ENCODE peak calls at places on chromosomes 3 and 15, in six cellular contexts. G is heart left ventricle, V is IMR-90, S is thoracic aorta, C is hepatocyte, L is psoas muscle. K is an unnamed sample.

GRCh38 chr15:96343529-96344072 is 13.1 kb downstream of the NR2F2 start:
- DNase-seq in G (no peak), V (no peak), S (no peak), C (no peak), L (peak; percentile 50), K (no peak)

GRCh38 chr3:30643763-30644462 is 37.5 kb downstream of the TGFBR2 start:
- DNase-seq in G (no peak), V (no peak), S (no peak), C (no peak), L (no peak), K (peak; percentile 69)

GRCh38 chr15:40915106-40915661 is 14.0 kb upstream of the DLL4 start:
- DNase-seq in G (no peak), V (no peak), S (no peak), C (no peak), L (no peak), K (no peak)

GRCh38 chr3:45984331-45985312 is 11.0 kb downstream of the FYCO1 start:
- DNase-seq in G (no peak), V (peak; percentile 76), S (no peak), C (peak; percentile 60), L (peak; percentile 74), K (no peak)

GRCh38 chr15:76678766-76679165 is 226.4 kb downstream of the SCAPER start:
- DNase-seq in G (no peak), V (peak; percentile 60), S (no peak), C (no peak), L (no peak), K (no peak)

GRCh38 chr3:141000027-141000663 is 51.0 kb upstream of the SPSB4 start:
- DNase-seq in G (peak; percentile 77), V (peak; percentile 42), S (peak; percentile 13), C (peak; percentile 78), L (peak; percentile 75), K (peak; percentile 30)

GRCh38 chr3:77041156-77041696 is 1.3 kb downstream of the ROBO2 start:
- DNase-seq in G (no peak), V (no peak), S (no peak), C (peak; percentile 8), L (peak; percentile 13), K (no peak)

GRCh38 chr3:149828390-149828789 is 15.4 kb downstream of the RNF13 start:
- DNase-seq in G (no peak), V (no peak), S (no peak), C (no peak), L (no peak), K (no peak)

GRCh38 chr3:46665763-46666470 is 27.6 kb downstream of the ALS2CL start:
- DNase-seq in G (no peak), V (no peak), S (no peak), C (no peak), L (peak; percentile 44), K (no peak)

GRCh38 chr3:103127116-103127630 is 692.4 kb downstream of the ZPLD1 start:
- DNase-seq in G (no peak), V (no peak), S (no peak), C (no peak), L (no peak), K (no peak)

GRCh38 chr3:4337147-4337546 is 34.0 kb downstream of the SETMAR start:
- DNase-seq in G (no peak), V (no peak), S (no peak), C (no peak), L (no peak), K (no peak)

GRCh38 chr3:78926523-78926922 is 841.3 kb downstream of the ROBO1 start:
- DNase-seq in G (no peak), V (peak; percentile 21), S (no peak), C (no peak), L (no peak), K (no peak)

GRCh38 chr15:52329980-52330379 is 34.4 kb upstream of the MYO5C start:
- DNase-seq in G (no peak), V (no peak), S (no peak), C (no peak), L (no peak), K (no peak)

GRCh38 chr3:50671331-50671730 is 3.4 kb upstream of the DOCK3 start:
- DNase-seq in G (no peak), V (peak; percentile 74), S (no peak), C (peak; percentile 46), L (no peak), K (no peak)

GRCh38 chr3:195060217-195060481 is 210.8 kb downstream of the XXYLT1 start:
- DNase-seq in G (no peak), V (no peak), S (no peak), C (no peak), L (no peak), K (no peak)

GRCh38 chr3:192850501-192850981 is 67.1 kb downstream of the MB21D2 start:
- DNase-seq in G (no peak), V (peak; percentile 86), S (no peak), C (peak; percentile 83), L (no peak), K (no peak)

GRCh38 chr3:8712045-8712870 is 21.3 kb upstream of the CAV3 start:
- DNase-seq in G (peak; percentile 30), V (peak; percentile 34), S (no peak), C (no peak), L (no peak), K (no peak)

GRCh38 chr3:44870375-44871061 is 3.9 kb upstream of the TGM4 start:
- DNase-seq in G (no peak), V (no peak), S (no peak), C (no peak), L (no peak), K (no peak)

GRCh38 chr3:140363801-140364200 is 314.1 kb upstream of the TRIM42 start:
- DNase-seq in G (peak; percentile 58), V (no peak), S (no peak), C (peak; percentile 13), L (no peak), K (no peak)

GRCh38 chr3:48467473-48468267 is 21.1 kb downstream of the ATRIP start:
- DNase-seq in G (no peak), V (no peak), S (no peak), C (no peak), L (no peak), K (no peak)

GRCh38 chr3:38308456-38308855 is 26.4 kb downstream of the SLC22A14 start:
- DNase-seq in G (no peak), V (no peak), S (no peak), C (no peak), L (no peak), K (no peak)

DNA sequence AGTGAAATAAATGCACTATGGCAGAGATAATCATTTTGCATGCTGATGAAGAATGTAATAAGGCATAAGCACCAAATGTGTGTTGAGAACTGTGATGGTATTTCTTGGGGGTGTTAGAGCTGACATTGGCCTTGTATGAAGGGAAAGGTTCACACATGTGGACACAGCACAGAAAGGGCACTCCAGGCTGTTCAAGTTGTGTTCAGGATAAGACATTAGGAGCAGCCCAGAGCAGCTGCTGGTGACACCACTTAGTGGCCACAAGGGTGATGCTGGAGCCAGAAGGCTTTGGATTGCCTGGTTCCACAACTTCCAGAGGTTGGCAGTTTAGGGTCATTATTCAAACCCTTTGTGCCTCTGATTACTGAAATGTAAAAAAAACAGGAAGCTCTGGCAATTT is 155.4 kb downstream of the GOLGA6L6 start:
- DNase-seq in G (no peak), V (no peak), S (no peak), C (no peak), L (no peak), K (no peak)
- H3K9me3 ChIP-seq in G (peaks cover 25% of the 10 kb centered on the region), V (peaks cover 15% of the 10 kb centered on the region), S (no peaks in the 10 kb centered on the region), C (peaks cover 33% of the 10 kb centered on the region), L (no peaks in the 10 kb centered on the region), K (peaks cover 7% of the 10 kb centered on the region)

DNA sequence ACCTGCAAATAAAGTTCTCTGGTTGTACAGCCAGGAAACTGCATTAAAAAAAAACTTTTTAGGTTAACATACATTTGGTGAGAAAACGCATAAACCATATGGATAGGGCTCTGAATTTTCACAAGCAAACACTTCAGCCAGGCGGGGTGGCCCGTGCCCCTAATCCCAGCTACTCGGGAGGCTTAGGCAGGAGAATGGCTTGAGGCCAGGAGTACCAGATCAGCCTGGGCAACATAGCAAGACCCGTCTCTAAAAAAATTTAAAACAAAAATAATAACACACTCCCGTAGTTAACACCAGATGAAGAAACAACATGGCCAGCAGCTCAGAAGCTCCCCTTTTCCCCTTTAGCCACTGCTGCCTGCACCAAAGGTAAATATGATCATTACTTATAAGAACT is 3.2 kb upstream of the RPL14 start:
- DNase-seq in G (no peak), V (no peak), S (no peak), C (no peak), L (no peak), K (no peak)
- H3K27ac ChIP-seq in G (peak overlapping the region; percentile 93), V (no peak overlapping the region), S (peak overlapping the region; percentile 84), C (peak overlapping the region; percentile 69), L (peak overlapping the region; percentile 94), K (peak overlapping the region; percentile 93)

GRCh38 chr3:177624523-177625495 is 427.5 kb upstream of the TBL1XR1 start:
- DNase-seq in G (no peak), V (no peak), S (no peak), C (no peak), L (no peak), K (peak; percentile 34)

GRCh38 chr3:177622982-177623617 is 425.8 kb upstream of the TBL1XR1 start:
- DNase-seq in G (no peak), V (no peak), S (no peak), C (no peak), L (no peak), K (no peak)

GRCh38 chr3:177622520-177622919 is 425.2 kb upstream of the TBL1XR1 start:
- DNase-seq in G (no peak), V (no peak), S (no peak), C (no peak), L (no peak), K (no peak)

GRCh38 chr3:177629276-177629675 is 432.0 kb upstream of the TBL1XR1 start:
- DNase-seq in G (no peak), V (no peak), S (no peak), C (no peak), L (no peak), K (no peak)

GRCh38 chr3:177626014-177626413 is 428.7 kb upstream of the TBL1XR1 start:
- DNase-seq in G (no peak), V (no peak), S (no peak), C (no peak), L (no peak), K (no peak)
- H3K9me3 ChIP-seq in G (no peaks in the 10 kb centered on the region), V (peaks cover 2% of the 10 kb centered on the region), S (no peaks in the 10 kb centered on the region), C (no peaks in the 10 kb centered on the region), L (no peaks in the 10 kb centered on the region), K (no peaks in the 10 kb centered on the region)

GRCh38 chr3:119322523-119323400 is 28.6 kb downstream of the ARHGAP31 start:
- DNase-seq in G (peak; percentile 93), V (peak; percentile 79), S (peak; percentile 62), C (peak; percentile 92), L (peak; percentile 92), K (peak; percentile 87)

GRCh38 chr3:119323401-119324107 is 29.4 kb downstream of the ARHGAP31 start:
- DNase-seq in G (no peak), V (no peak), S (no peak), C (peak; percentile 42), L (no peak), K (no peak)

GRCh38 chr3:119326976-119327375 is 32.8 kb downstream of the ARHGAP31 start:
- DNase-seq in G (no peak), V (no peak), S (no peak), C (no peak), L (no peak), K (no peak)

GRCh38 chr3:119322021-119322522 is 27.9 kb downstream of the ARHGAP31 start:
- DNase-seq in G (peak; percentile 30), V (peak; percentile 47), S (no peak), C (no peak), L (no peak), K (no peak)

DNA sequence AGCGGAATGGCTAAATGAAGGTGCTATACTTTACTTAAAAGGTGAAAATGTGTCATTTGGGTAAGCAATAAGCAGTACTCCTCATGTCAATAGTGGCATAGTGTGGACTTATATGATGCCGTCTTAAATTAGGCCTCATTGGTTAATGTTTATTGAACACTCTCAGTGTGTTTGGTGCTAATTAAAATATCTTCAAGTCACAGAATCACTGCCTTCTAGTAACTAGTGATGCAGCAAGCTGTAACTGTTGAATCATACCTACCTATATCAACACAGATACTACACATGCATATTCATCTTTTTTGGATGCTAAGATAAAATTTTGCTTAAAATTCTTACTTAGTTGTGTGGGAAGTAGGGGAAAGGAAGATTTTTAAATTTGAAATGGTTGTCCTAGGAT is 30.7 kb downstream of the ARHGAP31 start:
- DNase-seq in G (no peak), V (no peak), S (no peak), C (no peak), L (no peak), K (no peak)
- H3K27ac ChIP-seq in G (no peak overlapping the region), V (no peak overlapping the region), S (no peak overlapping the region), C (no peak overlapping the region), L (no peak overlapping the region), K (no peak overlapping the region)